ENCODE peak calls at places on chromosomes 6 and 20, in nine cellular contexts. One of them, this sample, is unnamed.

GRCh38 chr6:132666118-132666517 is 7.1 kb upstream of the TAAR1 start:
- DNase-seq in HT1080: no peak
- DNase-seq in stimulated activated CD4-positive, alpha-beta T cell treated with anti-CD3 and anti-CD28 coated beads, Interleukin-15, amount 100 ng/mL, for 24 hours: no peak
- DNase-seq in T-helper 2 cell: no peak
- DNase-seq in AG08396: no peak
- DNase-seq in hippocampal formation: no peak
- DNase-seq in DMS79: no peak
- DNase-seq in NCI-H1048: no peak
- DNase-seq in choroid plexus epithelial cell: no peak
- DNase-seq in this sample: no peak

GRCh38 chr6:29909995-29910394 is 32.3 kb upstream of the HLA-A start:
- DNase-seq in choroid plexus epithelial cell: peak; percentile 13
- DNase-seq in HT1080: no peak
- DNase-seq in AG08396: no peak
- DNase-seq in hippocampal formation: no peak
- DNase-seq in stimulated activated CD4-positive, alpha-beta T cell treated with anti-CD3 and anti-CD28 coated beads, Interleukin-15, amount 100 ng/mL, for 24 hours: no peak
- DNase-seq in DMS79: no peak
- DNase-seq in NCI-H1048: no peak
- DNase-seq in T-helper 2 cell: no peak
- DNase-seq in this sample: no peak

GRCh38 chr20:21995461-21995860 is 290.0 kb downstream of the PAX1 start:
- DNase-seq in T-helper 2 cell: no peak
- DNase-seq in DMS79: no peak
- DNase-seq in NCI-H1048: no peak
- DNase-seq in choroid plexus epithelial cell: no peak
- DNase-seq in AG08396: no peak
- DNase-seq in stimulated activated CD4-positive, alpha-beta T cell treated with anti-CD3 and anti-CD28 coated beads, Interleukin-15, amount 100 ng/mL, for 24 hours: no peak
- DNase-seq in HT1080: no peak
- DNase-seq in hippocampal formation: no peak
- DNase-seq in this sample: no peak

GRCh38 chr6:25218346-25218745 is 60.8 kb upstream of the CARMIL1 start:
- DNase-seq in NCI-H1048: no peak
- DNase-seq in stimulated activated CD4-positive, alpha-beta T cell treated with anti-CD3 and anti-CD28 coated beads, Interleukin-15, amount 100 ng/mL, for 24 hours: no peak
- DNase-seq in DMS79: peak; percentile 13
- DNase-seq in hippocampal formation: no peak
- DNase-seq in T-helper 2 cell: no peak
- DNase-seq in AG08396: no peak
- DNase-seq in HT1080: no peak
- DNase-seq in choroid plexus epithelial cell: no peak
- DNase-seq in this sample: no peak

GRCh38 chr6:142377112-142377848 is 75.5 kb downstream of the ADGRG6 start:
- DNase-seq in hippocampal formation: no peak
- DNase-seq in choroid plexus epithelial cell: peak; percentile 53
- DNase-seq in stimulated activated CD4-positive, alpha-beta T cell treated with anti-CD3 and anti-CD28 coated beads, Interleukin-15, amount 100 ng/mL, for 24 hours: no peak
- DNase-seq in NCI-H1048: no peak
- DNase-seq in HT1080: no peak
- DNase-seq in DMS79: peak; percentile 20
- DNase-seq in AG08396: no peak
- DNase-seq in T-helper 2 cell: no peak
- DNase-seq in this sample: peak; percentile 50

GRCh38 chr6:24910850-24911712 is 24.7 kb downstream of the RIPOR2 start:
- DNase-seq in HT1080: no peak
- DNase-seq in AG08396: peak; percentile 54
- DNase-seq in DMS79: peak; percentile 27
- DNase-seq in NCI-H1048: no peak
- DNase-seq in stimulated activated CD4-positive, alpha-beta T cell treated with anti-CD3 and anti-CD28 coated beads, Interleukin-15, amount 100 ng/mL, for 24 hours: peak; percentile 69
- DNase-seq in choroid plexus epithelial cell: peak; percentile 47
- DNase-seq in hippocampal formation: peak; percentile 40
- DNase-seq in T-helper 2 cell: peak; percentile 38
- DNase-seq in this sample: peak; percentile 70

GRCh38 chr6:16337280-16337975 is 99.0 kb downstream of the GMPR start:
- DNase-seq in T-helper 2 cell: no peak
- DNase-seq in AG08396: peak; percentile 62
- DNase-seq in hippocampal formation: no peak
- DNase-seq in NCI-H1048: no peak
- DNase-seq in HT1080: no peak
- DNase-seq in DMS79: no peak
- DNase-seq in choroid plexus epithelial cell: peak; percentile 55
- DNase-seq in stimulated activated CD4-positive, alpha-beta T cell treated with anti-CD3 and anti-CD28 coated beads, Interleukin-15, amount 100 ng/mL, for 24 hours: no peak
- DNase-seq in this sample: peak; percentile 85

GRCh38 chr6:143482593-143482992 is 28.9 kb downstream of the FUCA2 start:
- DNase-seq in AG08396: no peak
- DNase-seq in stimulated activated CD4-positive, alpha-beta T cell treated with anti-CD3 and anti-CD28 coated beads, Interleukin-15, amount 100 ng/mL, for 24 hours: no peak
- DNase-seq in choroid plexus epithelial cell: no peak
- DNase-seq in T-helper 2 cell: no peak
- DNase-seq in DMS79: no peak
- DNase-seq in NCI-H1048: no peak
- DNase-seq in hippocampal formation: no peak
- DNase-seq in HT1080: no peak
- DNase-seq in this sample: no peak

GRCh38 chr6:126038234-126038633 is 51.9 kb downstream of the TRMT11 start:
- DNase-seq in choroid plexus epithelial cell: no peak
- DNase-seq in DMS79: no peak
- DNase-seq in hippocampal formation: no peak
- DNase-seq in AG08396: no peak
- DNase-seq in stimulated activated CD4-positive, alpha-beta T cell treated with anti-CD3 and anti-CD28 coated beads, Interleukin-15, amount 100 ng/mL, for 24 hours: no peak
- DNase-seq in NCI-H1048: no peak
- DNase-seq in T-helper 2 cell: no peak
- DNase-seq in HT1080: no peak
- DNase-seq in this sample: no peak

GRCh38 chr20:50077818-50078601 is 34.9 kb downstream of the UBE2V1 start:
- DNase-seq in choroid plexus epithelial cell: no peak
- DNase-seq in hippocampal formation: no peak
- DNase-seq in T-helper 2 cell: no peak
- DNase-seq in AG08396: no peak
- DNase-seq in DMS79: no peak
- DNase-seq in NCI-H1048: no peak
- DNase-seq in stimulated activated CD4-positive, alpha-beta T cell treated with anti-CD3 and anti-CD28 coated beads, Interleukin-15, amount 100 ng/mL, for 24 hours: no peak
- DNase-seq in HT1080: no peak
- DNase-seq in this sample: no peak

GRCh38 chr6:99434702-99435530 is 9.8 kb upstream of the PNISR start:
- DNase-seq in NCI-H1048: no peak
- DNase-seq in HT1080: peak; percentile 9
- DNase-seq in AG08396: no peak
- DNase-seq in DMS79: no peak
- DNase-seq in hippocampal formation: no peak
- DNase-seq in T-helper 2 cell: no peak
- DNase-seq in stimulated activated CD4-positive, alpha-beta T cell treated with anti-CD3 and anti-CD28 coated beads, Interleukin-15, amount 100 ng/mL, for 24 hours: no peak
- DNase-seq in choroid plexus epithelial cell: peak; percentile 65
- DNase-seq in this sample: peak; percentile 16

GRCh38 chr6:34332255-34333198 is 59.9 kb downstream of the NUDT3 start:
- DNase-seq in AG08396: no peak
- DNase-seq in stimulated activated CD4-positive, alpha-beta T cell treated with anti-CD3 and anti-CD28 coated beads, Interleukin-15, amount 100 ng/mL, for 24 hours: no peak
- DNase-seq in T-helper 2 cell: no peak
- DNase-seq in choroid plexus epithelial cell: no peak
- DNase-seq in DMS79: no peak
- DNase-seq in NCI-H1048: no peak
- DNase-seq in HT1080: no peak
- DNase-seq in hippocampal formation: no peak
- DNase-seq in this sample: no peak

GRCh38 chr6:43669050-43669921 is 18.3 kb downstream of the MRPS18A start:
- DNase-seq in T-helper 2 cell: no peak
- DNase-seq in choroid plexus epithelial cell: no peak
- DNase-seq in DMS79: no peak
- DNase-seq in NCI-H1048: no peak
- DNase-seq in AG08396: peak; percentile 83
- DNase-seq in stimulated activated CD4-positive, alpha-beta T cell treated with anti-CD3 and anti-CD28 coated beads, Interleukin-15, amount 100 ng/mL, for 24 hours: no peak
- DNase-seq in hippocampal formation: peak; percentile 40
- DNase-seq in HT1080: no peak
- DNase-seq in this sample: peak; percentile 51

GRCh38 chr6:24581084-24581669 is 64.8 kb downstream of the KIAA0319 start:
- DNase-seq in choroid plexus epithelial cell: peak; percentile 79
- DNase-seq in NCI-H1048: peak; percentile 24
- DNase-seq in DMS79: no peak
- DNase-seq in AG08396: peak; percentile 55
- DNase-seq in hippocampal formation: peak; percentile 49
- DNase-seq in T-helper 2 cell: peak; percentile 28
- DNase-seq in HT1080: peak; percentile 50
- DNase-seq in stimulated activated CD4-positive, alpha-beta T cell treated with anti-CD3 and anti-CD28 coated beads, Interleukin-15, amount 100 ng/mL, for 24 hours: peak; percentile 86
- DNase-seq in this sample: peak; percentile 83

GRCh38 chr6:138692978-138693909 is 80.3 kb upstream of the CCDC28A start:
- DNase-seq in AG08396: peak; percentile 83
- DNase-seq in DMS79: peak; percentile 19
- DNase-seq in NCI-H1048: peak; percentile 18
- DNase-seq in stimulated activated CD4-positive, alpha-beta T cell treated with anti-CD3 and anti-CD28 coated beads, Interleukin-15, amount 100 ng/mL, for 24 hours: peak; percentile 51
- DNase-seq in T-helper 2 cell: peak; percentile 38
- DNase-seq in hippocampal formation: peak; percentile 11
- DNase-seq in HT1080: peak; percentile 76
- DNase-seq in choroid plexus epithelial cell: peak; percentile 74
- DNase-seq in this sample: peak; percentile 84

GRCh38 chr6:8552023-8552422 is 116.7 kb upstream of the SLC35B3 start:
- DNase-seq in DMS79: no peak
- DNase-seq in choroid plexus epithelial cell: no peak
- DNase-seq in HT1080: no peak
- DNase-seq in T-helper 2 cell: no peak
- DNase-seq in AG08396: no peak
- DNase-seq in hippocampal formation: no peak
- DNase-seq in stimulated activated CD4-positive, alpha-beta T cell treated with anti-CD3 and anti-CD28 coated beads, Interleukin-15, amount 100 ng/mL, for 24 hours: no peak
- DNase-seq in NCI-H1048: no peak
- DNase-seq in this sample: no peak

GRCh38 chr6:75863001-75863400 is 114.0 kb downstream of the MYO6 start:
- DNase-seq in DMS79: no peak
- DNase-seq in hippocampal formation: no peak
- DNase-seq in stimulated activated CD4-positive, alpha-beta T cell treated with anti-CD3 and anti-CD28 coated beads, Interleukin-15, amount 100 ng/mL, for 24 hours: no peak
- DNase-seq in T-helper 2 cell: no peak
- DNase-seq in HT1080: no peak
- DNase-seq in AG08396: no peak
- DNase-seq in NCI-H1048: no peak
- DNase-seq in choroid plexus epithelial cell: no peak
- DNase-seq in this sample: no peak

GRCh38 chr20:52035498-52035897 is 156.1 kb downstream of the ZFP64 start:
- DNase-seq in AG08396: no peak
- DNase-seq in DMS79: no peak
- DNase-seq in NCI-H1048: no peak
- DNase-seq in stimulated activated CD4-positive, alpha-beta T cell treated with anti-CD3 and anti-CD28 coated beads, Interleukin-15, amount 100 ng/mL, for 24 hours: no peak
- DNase-seq in T-helper 2 cell: no peak
- DNase-seq in choroid plexus epithelial cell: no peak
- DNase-seq in HT1080: no peak
- DNase-seq in hippocampal formation: no peak
- DNase-seq in this sample: no peak